ENCODE peak calls at places on chromosomes 7 and 10, in seven cellular contexts. T is neural crest cell, Z is choroid plexus epithelial cell, R is lung, O is AG09319, K is fibroblast of lung, V is uterus. E is an unnamed sample.

GRCh38 chr10:19689231-19689630 is 127.0 kb upstream of the PLXDC2 start:
- DNase-seq in T (no peak), Z (no peak), R (no peak), O (no peak), K (no peak), V (no peak), E (no peak)

GRCh38 chr10:89683911-89684310 is 17.5 kb upstream of the KIF20B start:
- DNase-seq in T (no peak), Z (no peak), R (no peak), O (no peak), K (no peak), V (no peak), E (no peak)

GRCh38 chr10:97873569-97873968 is 23.9 kb downstream of the GOLGA7B start:
- DNase-seq in T (no peak), Z (no peak), R (no peak), O (no peak), K (no peak), V (no peak), E (no peak)

GRCh38 chr10:58412502-58412961 is 27.3 kb downstream of the TFAM start:
- DNase-seq in T (no peak), Z (peak; percentile 96), R (no peak), O (no peak), K (no peak), V (no peak), E (no peak)

GRCh38 chr7:108805808-108806397 is 236.2 kb downstream of the DNAJB9 start:
- DNase-seq in T (no peak), Z (peak; percentile 63), R (no peak), O (no peak), K (peak; percentile 45), V (no peak), E (peak; percentile 11)

GRCh38 chr7:97499204-97499603 is 232.7 kb upstream of the TAC1 start:
- DNase-seq in T (peak; percentile 8), Z (peak; percentile 4), R (no peak), O (no peak), K (no peak), V (no peak), E (peak; percentile 40)

GRCh38 chr7:43570688-43571365 is 12.1 kb upstream of the STK17A start:
- DNase-seq in T (no peak), Z (peak; percentile 34), R (no peak), O (no peak), K (no peak), V (no peak), E (no peak)

GRCh38 chr7:157302314-157302711 is 34.5 kb upstream of the DNAJB6 start:
- DNase-seq in T (no peak), Z (no peak), R (peak; percentile 65), O (no peak), K (no peak), V (no peak), E (no peak)

GRCh38 chr7:30789334-30789711 is 18.1 kb downstream of the MINDY4 start:
- DNase-seq in T (no peak), Z (peak; percentile 73), R (no peak), O (no peak), K (peak; percentile 82), V (no peak), E (peak; percentile 48)

GRCh38 chr7:104552102-104552501 is 223.7 kb downstream of the LHFPL3 start:
- DNase-seq in T (peak; percentile 48), Z (peak; percentile 13), R (peak; percentile 38), O (no peak), K (peak; percentile 6), V (peak; percentile 27), E (peak; percentile 55)

GRCh38 chr7:77550586-77550985 is 13.5 kb downstream of the PTPN12 start:
- DNase-seq in T (no peak), Z (peak; percentile 47), R (no peak), O (peak; percentile 60), K (peak; percentile 59), V (no peak), E (no peak)

GRCh38 chr10:44389556-44389955 is 4.7 kb upstream of the CXCL12 start:
- DNase-seq in T (no peak), Z (no peak), R (no peak), O (no peak), K (no peak), V (no peak), E (no peak)

GRCh38 chr10:48215148-48215982 is 59.1 kb downstream of the FRMPD2 start:
- DNase-seq in T (peak; percentile 57), Z (peak; percentile 57), R (peak; percentile 47), O (no peak), K (peak; percentile 30), V (no peak), E (peak; percentile 59)

GRCh38 chr7:141073641-141074161 is at the start of gene TMEM178B:
- DNase-seq in T (peak; percentile 44), Z (no peak), R (no peak), O (no peak), K (no peak), V (no peak), E (no peak)

GRCh38 chr10:76033457-76034196 is 602.2 kb downstream of the LRMDA start:
- DNase-seq in T (no peak), Z (peak; percentile 56), R (peak; percentile 34), O (peak; percentile 31), K (peak; percentile 51), V (peak; percentile 21), E (no peak)

GRCh38 chr10:102770108-102770482 is 26.3 kb downstream of the WBP1L start:
- DNase-seq in T (no peak), Z (no peak), R (no peak), O (no peak), K (no peak), V (no peak), E (no peak)

GRCh38 chr7:18345641-18346234 is 149.8 kb upstream of the HDAC9 start:
- DNase-seq in T (peak; percentile 50), Z (peak; percentile 72), R (no peak), O (no peak), K (peak; percentile 57), V (peak; percentile 37), E (peak; percentile 20)

DNA sequence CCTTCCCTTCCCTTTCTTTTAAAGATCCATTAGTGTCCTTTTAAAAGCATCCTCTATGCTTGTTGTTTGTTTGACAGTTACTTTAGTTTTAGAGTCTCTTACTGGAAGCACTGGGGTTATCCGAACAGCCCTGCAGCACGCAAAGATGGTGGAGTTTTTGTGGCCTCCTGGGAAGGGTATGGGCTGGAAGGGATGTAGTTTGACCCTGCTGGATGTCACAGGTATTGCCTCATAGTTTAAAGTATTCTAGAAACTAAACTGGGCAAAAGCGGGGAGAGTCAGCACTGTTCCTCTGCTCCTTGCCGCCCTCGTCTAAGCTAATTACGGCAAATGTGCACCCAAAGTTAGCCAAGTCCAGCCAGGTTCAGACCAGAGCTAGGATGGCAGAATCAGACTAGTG is 35.8 kb upstream of the GNAI1 start:
- DNase-seq in T (no peak), Z (no peak), R (no peak), O (no peak), K (no peak), V (no peak), E (no peak)
- TF ChIP-seq CTCF in T (peak; percentile 44), Z (peak; percentile 34), R (no peak), O (no peak), K (peak; percentile 31), V (no peak), E (no peak)

DNA sequence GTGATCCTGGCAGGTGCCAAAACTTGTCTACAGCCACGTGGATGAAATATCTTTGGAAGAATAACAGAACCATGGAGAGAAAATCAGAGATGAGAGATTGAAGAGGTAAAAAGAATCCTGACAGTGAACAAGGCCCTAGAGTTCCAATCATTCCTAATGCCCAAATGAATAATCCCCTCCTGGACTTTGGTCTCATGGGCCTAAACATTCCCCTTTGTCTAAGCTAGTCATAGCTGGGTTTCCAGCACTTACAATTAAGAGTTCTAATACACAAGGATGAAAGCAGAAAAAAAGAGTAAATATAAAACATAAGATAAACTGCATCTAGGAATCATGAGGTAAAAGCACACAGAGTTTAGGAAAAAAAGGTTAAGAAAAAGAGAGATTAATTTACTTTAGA is 40.2 kb downstream of the ARHGAP12 start:
- DNase-seq in T (no peak), Z (no peak), R (no peak), O (no peak), K (no peak), V (no peak), E (no peak)
- TF ChIP-seq CTCF in T (no peak), Z (no peak), R (no peak), O (no peak), K (no peak), V (no peak), E (no peak)

GRCh38 chr7:116828281-116828680 is 34.1 kb upstream of the CAPZA2 start:
- DNase-seq in T (no peak), Z (no peak), R (no peak), O (no peak), K (no peak), V (no peak), E (no peak)
- TF ChIP-seq CTCF in T (no peak), Z (no peak), R (no peak), O (no peak), K (no peak), V (no peak), E (no peak)

GRCh38 chr10:78688221-78688944 is 380.4 kb upstream of the ZMIZ1 start:
- DNase-seq in T (no peak), Z (no peak), R (no peak), O (no peak), K (no peak), V (no peak), E (no peak)

GRCh38 chr10:78691301-78692030 is 377.3 kb upstream of the ZMIZ1 start:
- DNase-seq in T (no peak), Z (no peak), R (no peak), O (no peak), K (no peak), V (no peak), E (no peak)

GRCh38 chr10:78687616-78688015 is 381.1 kb upstream of the ZMIZ1 start:
- DNase-seq in T (no peak), Z (no peak), R (no peak), O (no peak), K (peak; percentile 22), V (no peak), E (no peak)

GRCh38 chr10:78690354-78691111 is 378.2 kb upstream of the ZMIZ1 start:
- DNase-seq in T (no peak), Z (no peak), R (no peak), O (no peak), K (no peak), V (no peak), E (no peak)

DNA sequence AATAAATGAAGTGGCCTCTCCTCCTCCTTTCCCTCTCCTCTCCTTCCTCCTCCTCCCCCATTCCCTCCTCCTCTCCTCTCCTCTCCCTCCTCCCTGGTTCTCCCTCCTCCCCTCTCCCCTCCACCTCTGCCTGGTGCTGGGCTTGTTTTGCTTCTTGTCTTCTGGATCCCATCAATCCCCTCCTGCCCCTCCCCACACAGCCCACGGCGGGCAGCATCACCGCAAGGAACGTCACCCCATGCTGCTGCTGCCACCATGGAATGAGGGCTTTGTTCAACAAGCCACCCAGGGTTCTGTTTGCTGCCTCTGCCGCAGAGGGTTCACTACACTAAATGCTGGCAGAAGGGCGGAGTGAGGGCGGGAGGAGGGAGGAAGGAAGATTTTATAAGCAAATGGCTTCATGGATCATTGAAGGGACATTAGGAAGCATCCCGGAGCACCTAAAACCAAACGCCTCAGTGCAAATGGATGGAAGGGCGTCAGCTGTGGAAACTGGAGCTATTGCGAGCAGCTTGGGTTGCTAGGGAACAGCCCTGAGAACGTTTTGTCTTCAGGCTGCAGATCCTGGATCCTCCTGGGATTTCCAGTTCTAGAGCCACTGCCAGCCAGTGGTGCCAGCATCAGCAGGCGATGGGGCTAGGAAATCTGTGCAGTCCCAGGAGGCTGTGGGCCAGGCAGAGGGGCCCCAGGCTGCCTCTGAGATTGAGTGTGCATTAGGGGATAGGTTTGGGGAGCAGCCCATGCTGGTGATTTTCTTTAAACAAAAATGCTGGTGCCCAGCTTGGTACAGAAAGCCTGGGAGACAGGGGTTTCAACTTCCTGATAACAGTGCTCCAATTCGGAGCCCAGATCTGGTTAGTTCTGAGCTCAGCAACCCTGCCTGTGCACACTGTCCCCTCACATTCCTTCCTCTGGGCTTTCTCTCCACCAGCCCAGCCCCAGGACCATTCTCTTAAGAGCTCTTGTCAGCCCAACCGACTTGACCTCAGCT is 379.5 kb upstream of the ZMIZ1 start:
- DNase-seq in T (no peak), Z (peak; percentile 9), R (no peak), O (peak; percentile 47), K (no peak), V (peak; percentile 34), E (no peak)
- TF ChIP-seq CTCF in T (no peak), Z (no peak), R (no peak), O (no peak), K (no peak), V (no peak), E (no peak)

E was measured in RWPE1.